ENCODE peak calls at places on chromosomes 4 and X, in four cellular contexts. J is K562, P is GM12878, B is HepG2. L is an unnamed sample.

GRCh38 chrX:45449982-45450381 is 249.3 kb upstream of the DIPK2B start:
- DNase-seq in J (no peak), P (no peak), B (no peak), L (no peak)

GRCh38 chrX:51024106-51024696 is 113.7 kb downstream of the BMP15 start:
- DNase-seq in J (no peak), P (no peak), B (no peak), L (no peak)

GRCh38 chr4:70746179-70746839 is 24.5 kb downstream of the RUFY3 start:
- DNase-seq in J (no peak), P (no peak), B (no peak), L (no peak)

GRCh38 chrX:153649178-153649914 is 2.3 kb downstream of the DUSP9 start:
- DNase-seq in J (peak), P (no peak), B (peak), L (peak)

GRCh38 chr4:95929448-95930064 is 89.7 kb downstream of the PDHA2 start:
- DNase-seq in J (no peak), P (no peak), B (no peak), L (no peak)

GRCh38 chrX:39688576-39689373 is 409.0 kb downstream of the BCOR start:
- DNase-seq in J (peak), P (no peak), B (peak), L (peak)

GRCh38 chrX:51852096-51852495 is 41.3 kb upstream of the MAGED1 start:
- DNase-seq in J (no peak), P (no peak), B (no peak), L (no peak)

GRCh38 chr4:79016878-79017277 is 77.6 kb upstream of the PAQR3 start:
- DNase-seq in J (no peak), P (no peak), B (no peak), L (no peak)

GRCh38 chrX:11792461-11793421 is 34.7 kb downstream of the MSL3 start:
- DNase-seq in J (no peak), P (peak), B (no peak), L (no peak)

GRCh38 chrX:26442340-26442739 is 226.4 kb downstream of the MAGEB5 start:
- DNase-seq in J (no peak), P (no peak), B (no peak), L (no peak)

GRCh38 chrX:119693996-119694451 is 1.1 kb upstream of the SEPTIN6 start:
- DNase-seq in J (no peak), P (no peak), B (no peak), L (no peak)

GRCh38 chr4:7390906-7391636 is 43.7 kb downstream of the PSAPL1 start:
- DNase-seq in J (no peak), P (no peak), B (no peak), L (no peak)

GRCh38 chr4:93719552-93719951 is 109.0 kb upstream of the ATOH1 start:
- DNase-seq in J (no peak), P (no peak), B (no peak), L (no peak)

GRCh38 chrX:100768679-100769338 is 36.9 kb upstream of the SYTL4 start:
- DNase-seq in J (peak), P (peak), B (peak), L (peak)

GRCh38 chr4:100462206-100462605 is 55.6 kb downstream of the EMCN start:
- DNase-seq in J (no peak), P (no peak), B (no peak), L (peak)

GRCh38 chr4:188941524-188942109 is 802.4 kb downstream of the TRIML1 start:
- DNase-seq in J (no peak), P (no peak), B (no peak), L (peak)

GRCh38 chr4:153728660-153729059 is 31.2 kb downstream of the RNF175 start:
- DNase-seq in J (no peak), P (no peak), B (no peak), L (no peak)
- TF ChIP-seq POLR2AphosphoS2 in J (no peak), P (no peak), B (no peak), L (no peak)

GRCh38 chr4:1336079-1336478 is 10.9 kb upstream of the UVSSA start:
- DNase-seq in J (no peak), P (no peak), B (peak), L (no peak)
- TF ChIP-seq HDAC2 in J (no peak), P (no peak), B (no peak), L (no peak)

GRCh38 chr4:25873632-25874129 is 10.9 kb upstream of the SEL1L3 start:
- DNase-seq in J (no peak), P (no peak), B (no peak), L (no peak)

GRCh38 chr4:25872851-25873631 is 10.3 kb upstream of the SEL1L3 start:
- DNase-seq in J (no peak), P (no peak), B (no peak), L (no peak)

GRCh38 chr4:25874641-25875040 is 11.9 kb upstream of the SEL1L3 start:
- DNase-seq in J (no peak), P (no peak), B (no peak), L (no peak)

GRCh38 chr4:25878676-25879075 is 15.9 kb upstream of the SEL1L3 start:
- DNase-seq in J (no peak), P (no peak), B (no peak), L (no peak)

DNA sequence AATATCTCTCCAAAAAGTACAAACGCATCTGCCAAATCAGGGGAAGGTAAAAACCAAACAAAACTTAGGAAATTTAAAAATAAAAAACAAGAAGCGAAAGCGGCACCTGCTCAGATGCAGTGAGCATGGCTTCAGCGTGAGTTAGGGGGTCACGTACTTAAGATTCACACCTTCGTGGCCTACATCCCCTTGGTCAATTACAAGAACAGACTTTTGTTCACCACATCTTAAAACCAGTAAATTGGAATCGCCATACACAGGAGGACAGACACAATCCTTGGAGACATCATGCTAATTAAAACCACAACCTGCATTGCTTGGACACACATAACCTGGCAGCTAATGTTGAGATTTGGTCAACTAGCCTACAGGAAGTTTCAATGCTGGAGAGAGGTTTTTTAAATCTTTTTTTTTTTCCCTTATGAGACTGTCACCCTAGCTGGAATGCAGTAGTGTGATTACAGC is 12.5 kb upstream of the SEL1L3 start:
- DNase-seq in J (no peak), P (peak), B (no peak), L (no peak)
- H3K27ac ChIP-seq in J (no peak), P (peak), B (no peak), L (no peak)

DNA sequence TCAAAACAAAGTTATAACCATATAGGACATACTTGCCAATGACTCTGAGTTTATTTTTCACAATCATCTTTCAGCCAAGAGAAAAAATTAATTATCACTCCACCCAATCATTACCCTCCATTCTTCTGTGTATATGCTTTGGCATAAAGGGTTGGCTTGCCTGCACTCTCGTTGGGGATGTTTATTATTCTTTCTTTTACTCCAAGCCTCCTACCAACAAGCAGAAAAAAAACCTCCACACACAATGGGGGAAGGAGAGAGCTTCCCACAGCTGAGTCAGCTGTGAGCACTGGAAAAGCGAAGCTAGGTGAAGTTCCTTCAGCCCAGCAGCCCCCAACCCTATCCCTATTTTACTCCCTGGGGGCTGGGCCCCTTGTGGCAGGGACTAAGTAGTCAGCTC is 1.5 kb downstream of the OPHN1 start:
- DNase-seq in J (no peak), P (no peak), B (no peak), L (no peak)
- TF ChIP-seq POLR2AphosphoS2 in J (no peak), P (no peak), B (no peak), L (no peak)

GRCh38 chrX:110026099-110026844 is 23.4 kb downstream of the TMEM164 start:
- DNase-seq in J (no peak), P (no peak), B (no peak), L (no peak)
- TF ChIP-seq HDAC2 in J (no peak), P (no peak), B (no peak), L (no peak)

GRCh38 chr4:159238631-159239030 is 135.8 kb downstream of the RAPGEF2 start:
- DNase-seq in J (no peak), P (no peak), B (no peak), L (no peak)
- H3K27ac ChIP-seq in J (no peak), P (no peak), B (no peak), L (no peak)

L was measured in A549.